ENCODE peak calls at places on chromosomes 16 and 17, in ten cellular contexts. M is substantia nigra; W is HFFc6; T is esophagus muscularis mucosa; D is activated CD4-positive, alpha-beta memory T cell treated with anti-CD3 and anti-CD28 coated beads for 36 hours; V is transverse colon; J is T-cell; G is T-helper 2 cell; R is NCI-H1105; A is HFF-Myc. Z is an unnamed sample.

GRCh38 chr16:22681881-22682291 is 132.1 kb upstream of the HS3ST2 start:
- DNase-seq in V (no peak), T (no peak), J (no peak), W (no peak), G (no peak), R (no peak), M (no peak), A (no peak), D (no peak), Z (no peak)

GRCh38 chr17:12342609-12343248 is 322.1 kb downstream of the MAP2K4 start:
- DNase-seq in W (no peak), V (peak), D (peak), A (peak), J (no peak), T (no peak), M (no peak), G (no peak), R (no peak), Z (no peak)

GRCh38 chr17:47776330-47777197 is 43.5 kb downstream of the TBX21 start:
- DNase-seq in D (peak), G (no peak), T (no peak), V (peak), M (no peak), W (peak), A (peak), J (no peak), R (peak), Z (no peak)

GRCh38 chr17:1648582-1649115 is 1.0 kb downstream of the RILP start:
- DNase-seq in V (peak), J (peak), M (peak), A (peak), T (peak), W (peak), D (peak), G (peak), R (peak), Z (peak)

GRCh38 chr17:13415877-13416416 is 185.8 kb downstream of the HS3ST3A1 start:
- DNase-seq in J (no peak), W (peak), M (no peak), R (peak), T (no peak), D (no peak), G (no peak), V (peak), A (no peak), Z (no peak)

GRCh38 chr17:46182961-46183360 is 10.3 kb downstream of the KANSL1 start:
- DNase-seq in V (no peak), M (no peak), G (no peak), J (no peak), W (no peak), R (no peak), T (no peak), A (no peak), D (peak), Z (no peak)

GRCh38 chr17:14427914-14428639 is 127.2 kb downstream of the HS3ST3B1 start:
- DNase-seq in G (no peak), J (peak), V (peak), W (no peak), R (no peak), T (no peak), D (peak), M (no peak), A (no peak), Z (no peak)

GRCh38 chr16:49491736-49492089 is 118.1 kb downstream of the C16orf78 start:
- DNase-seq in V (peak), J (no peak), D (no peak), R (no peak), M (peak), T (no peak), A (no peak), G (no peak), W (no peak), Z (no peak)

GRCh38 chr16:9351440-9351839 is 260.0 kb downstream of the HAPSTR1 start:
- DNase-seq in G (no peak), W (no peak), V (peak), A (no peak), M (no peak), D (no peak), T (peak), J (no peak), R (no peak), Z (no peak)

GRCh38 chr17:40118093-40118492 is 3.7 kb upstream of the MSL1 start:
- DNase-seq in J (no peak), V (no peak), M (peak), A (no peak), D (no peak), W (no peak), T (no peak), R (no peak), G (no peak), Z (no peak)

GRCh38 chr17:56499799-56500388 is 93.6 kb upstream of the NOG start:
- DNase-seq in W (peak), A (peak), D (peak), M (no peak), R (no peak), J (no peak), G (no peak), V (no peak), T (no peak), Z (no peak)

GRCh38 chr17:28969706-28970393 is 18.5 kb upstream of the PHF12 start:
- DNase-seq in G (no peak), M (no peak), D (no peak), J (no peak), W (no peak), T (no peak), V (no peak), A (no peak), R (no peak), Z (no peak)

GRCh38 chr16:2846511-2847310 is 11.3 kb downstream of the PRSS22 start:
- DNase-seq in W (peak), M (no peak), T (no peak), V (no peak), G (no peak), J (no peak), D (peak), R (no peak), A (no peak), Z (peak)

GRCh38 chr17:82374626-82375331 is 3.2 kb downstream of the UTS2R start:
- DNase-seq in W (no peak), G (no peak), J (no peak), D (no peak), T (no peak), M (no peak), A (no peak), R (no peak), V (no peak), Z (no peak)

GRCh38 chr17:10681866-10682446 is 15.4 kb downstream of the SCO1 start:
- DNase-seq in A (no peak), G (no peak), J (no peak), V (no peak), T (no peak), W (peak), M (no peak), R (no peak), D (no peak), Z (peak)

GRCh38 chr17:59793249-59793648 is 85.8 kb downstream of the VMP1 start:
- DNase-seq in A (no peak), T (no peak), W (no peak), G (no peak), D (no peak), R (no peak), M (no peak), J (no peak), V (no peak), Z (no peak)

GRCh38 chr16:23754594-23755483 is at the start of gene CHP2:
- DNase-seq in W (no peak), G (no peak), D (no peak), V (peak), J (no peak), T (no peak), R (no peak), M (no peak), A (no peak), Z (no peak)

GRCh38 chr16:72042157-72042660 is 12.1 kb upstream of the HP start:
- DNase-seq in M (no peak), A (peak), R (no peak), D (no peak), J (no peak), V (no peak), T (no peak), W (no peak), G (no peak), Z (no peak)

GRCh38 chr16:62190426-62190825 is 154.2 kb upstream of the CDH8 start:
- DNase-seq in W (no peak), V (no peak), M (no peak), G (no peak), R (no peak), A (no peak), J (no peak), D (no peak), T (no peak), Z (no peak)

GRCh38 chr17:2782030-2782429 is 14.2 kb upstream of the RAP1GAP2 start:
- DNase-seq in V (no peak), M (no peak), T (no peak), R (no peak), A (peak), G (no peak), J (no peak), W (peak), D (no peak), Z (peak)

GRCh38 chr17:19867654-19868395 is at the start of gene ULK2:
- DNase-seq in J (peak), G (peak), D (peak), V (peak), W (peak), R (no peak), T (no peak), A (no peak), M (peak), Z (peak)

GRCh38 chr17:80795737-80796136 is 195.9 kb upstream of the CHMP6 start:
- DNase-seq in R (no peak), G (no peak), M (peak), V (no peak), D (no peak), J (no peak), W (no peak), T (no peak), A (no peak), Z (no peak)

GRCh38 chr16:72149676-72150464 is 22.1 kb downstream of the PMFBP1 start:
- DNase-seq in D (no peak), V (no peak), M (no peak), T (no peak), A (no peak), R (no peak), J (no peak), W (no peak), G (no peak), Z (no peak)

GRCh38 chr17:61454095-61454931 is 2.1 kb downstream of the TBX4 start:
- DNase-seq in M (no peak), G (no peak), A (no peak), W (no peak), T (no peak), V (no peak), D (no peak), J (no peak), R (no peak), Z (no peak)

GRCh38 chr17:3535253-3535995 is 22.2 kb downstream of the TRPV3 start:
- DNase-seq in G (no peak), A (no peak), T (no peak), R (no peak), D (peak), J (peak), W (no peak), M (peak), V (peak), Z (no peak)

GRCh38 chr16:74852500-74852875 is 77.9 kb upstream of the FA2H start:
- DNase-seq in D (no peak), T (no peak), R (no peak), V (no peak), A (no peak), M (no peak), W (no peak), J (no peak), G (no peak), Z (no peak)

GRCh38 chr17:80058311-80058955 is 22.0 kb downstream of the CCDC40 start:
- DNase-seq in G (no peak), A (no peak), M (no peak), T (no peak), R (no peak), V (no peak), W (no peak), D (no peak), J (no peak), Z (no peak)

GRCh38 chr17:30548189-30548588 is 71.0 kb downstream of the GOSR1 start:
- DNase-seq in R (no peak), T (no peak), G (no peak), J (no peak), A (no peak), W (no peak), D (no peak), M (no peak), V (no peak), Z (no peak)

GRCh38 chr17:2055494-2056220 is 754 bp downstream of the HIC1 start:
- DNase-seq in D (peak), G (no peak), T (no peak), J (no peak), A (no peak), W (no peak), M (no peak), R (no peak), V (peak), Z (no peak)

GRCh38 chr16:89123001-89123830 is 29.6 kb downstream of the ACSF3 start:
- DNase-seq in T (no peak), A (no peak), G (no peak), D (no peak), V (no peak), R (no peak), W (no peak), M (no peak), J (no peak), Z (no peak)

GRCh38 chr17:72730091-72730490 is 362.4 kb downstream of the SLC39A11 start:
- DNase-seq in R (no peak), M (no peak), D (no peak), J (no peak), G (no peak), T (no peak), V (no peak), W (no peak), A (no peak), Z (peak)

GRCh38 chr16:66065869-66066403 is 300.6 kb upstream of the CDH5 start:
- DNase-seq in J (no peak), R (no peak), V (no peak), A (no peak), W (no peak), D (no peak), M (no peak), T (no peak), G (no peak), Z (no peak)

GRCh38 chr16:1075546-1075945 is 3.0 kb downstream of the SSTR5 start:
- DNase-seq in R (no peak), V (no peak), M (no peak), A (no peak), J (no peak), G (no peak), T (no peak), W (no peak), D (no peak), Z (no peak)

GRCh38 chr16:66751135-66751991 is at the start of gene DYNC1LI2:
- DNase-seq in V (peak), G (peak), W (peak), D (peak), T (no peak), R (peak), J (peak), A (no peak), M (peak), Z (peak)

GRCh38 chr17:7478276-7479138 is 924 bp downstream of the ZBTB4 start:
- DNase-seq in M (peak), J (peak), A (no peak), V (peak), D (peak), W (peak), R (peak), T (no peak), G (peak), Z (peak)

GRCh38 chr17:38559025-38559879 is 46.5 kb downstream of the SRCIN1 start:
- DNase-seq in J (peak), D (peak), V (peak), T (no peak), G (peak), W (peak), R (peak), A (no peak), M (peak), Z (peak)